ENCODE peak calls at places on chromosomes 1 and 21, in eight cellular contexts. P, K, G, U, D, V, X and J are unnamed samples.

GRCh38 chr1:109158433-109158832 is 44.5 kb downstream of the ELAPOR1 start:
- DNase-seq in P (no peak), K (no peak), G (no peak), U (no peak), D (no peak), V (no peak), X (no peak), J (no peak)

GRCh38 chr1:229781453-229781852 is 155.4 kb downstream of the URB2 start:
- DNase-seq in P (no peak), K (no peak), G (no peak), U (no peak), D (no peak), V (peak; percentile 68), X (no peak), J (no peak)

GRCh38 chr21:44556879-44557278 is 1.7 kb downstream of the KRTAP10-3 start:
- DNase-seq in P (no peak), K (no peak), G (no peak), U (no peak), D (no peak), V (no peak), X (no peak), J (no peak)

GRCh38 chr1:98688110-98688739 is 26.7 kb downstream of the SNX7 start:
- DNase-seq in P (no peak), K (no peak), G (no peak), U (no peak), D (no peak), V (no peak), X (no peak), J (no peak)

GRCh38 chr1:93200086-93200620 is 19.6 kb downstream of the CCDC18 start:
- DNase-seq in P (no peak), K (no peak), G (no peak), U (no peak), D (no peak), V (no peak), X (no peak), J (no peak)

GRCh38 chr1:53158900-53159299 is 16.5 kb upstream of the SLC1A7 start:
- DNase-seq in P (no peak), K (no peak), G (no peak), U (no peak), D (no peak), V (no peak), X (no peak), J (no peak)

GRCh38 chr21:26842300-26842699 is 2.9 kb downstream of the ADAMTS1 start:
- DNase-seq in P (peak; percentile 64), K (no peak), G (no peak), U (no peak), D (no peak), V (no peak), X (no peak), J (peak; percentile 29)

GRCh38 chr21:22842875-22843274 is 1844.7 kb downstream of the NCAM2 start:
- DNase-seq in P (no peak), K (no peak), G (no peak), U (no peak), D (no peak), V (no peak), X (no peak), J (no peak)